ENCODE peak calls at places on chromosome 19, in ten cellular contexts. One of them, this sample, is unnamed.

GRCh38 chr19:20078696-20079095 is 896 bp downstream of the ZNF90 start:
- DNase-seq in heart right ventricle: peak
- DNase-seq in H9: no peak
- DNase-seq in RWPE1: peak
- DNase-seq in lower leg skin: no peak
- DNase-seq in psoas muscle: peak
- DNase-seq in neural progenitor cell: peak
- DNase-seq in pancreas: no peak
- DNase-seq in type B pancreatic cell: no peak
- DNase-seq in WTC11: peak
- DNase-seq in this sample: no peak

GRCh38 chr19:39705578-39706188 is 1.4 kb downstream of the LGALS14 start:
- DNase-seq in heart right ventricle: no peak
- DNase-seq in H9: no peak
- DNase-seq in RWPE1: no peak
- DNase-seq in lower leg skin: no peak
- DNase-seq in psoas muscle: no peak
- DNase-seq in neural progenitor cell: no peak
- DNase-seq in pancreas: no peak
- DNase-seq in type B pancreatic cell: no peak
- DNase-seq in WTC11: no peak
- DNase-seq in this sample: no peak

GRCh38 chr19:31232871-31233270 is 116.4 kb downstream of the TSHZ3 start:
- DNase-seq in heart right ventricle: no peak
- DNase-seq in H9: no peak
- DNase-seq in RWPE1: no peak
- DNase-seq in lower leg skin: no peak
- DNase-seq in psoas muscle: no peak
- DNase-seq in neural progenitor cell: no peak
- DNase-seq in pancreas: no peak
- DNase-seq in type B pancreatic cell: no peak
- DNase-seq in WTC11: no peak
- DNase-seq in this sample: peak

GRCh38 chr19:17511724-17512573 is 500 bp downstream of the PGLS start:
- DNase-seq in heart right ventricle: peak
- DNase-seq in H9: peak
- DNase-seq in RWPE1: peak
- DNase-seq in lower leg skin: peak
- DNase-seq in psoas muscle: peak
- DNase-seq in neural progenitor cell: peak
- DNase-seq in pancreas: peak
- DNase-seq in type B pancreatic cell: peak
- DNase-seq in WTC11: peak
- DNase-seq in this sample: peak

GRCh38 chr19:55301459-55302331 is 17.9 kb downstream of the BRSK1 start:
- DNase-seq in heart right ventricle: peak
- DNase-seq in H9: peak
- DNase-seq in RWPE1: peak
- DNase-seq in lower leg skin: peak
- DNase-seq in psoas muscle: peak
- DNase-seq in neural progenitor cell: peak
- DNase-seq in pancreas: peak
- DNase-seq in type B pancreatic cell: peak
- DNase-seq in WTC11: peak
- DNase-seq in this sample: peak

GRCh38 chr19:4108767-4109625 is 14.9 kb downstream of the MAP2K2 start:
- DNase-seq in heart right ventricle: no peak
- DNase-seq in H9: no peak
- DNase-seq in RWPE1: no peak
- DNase-seq in lower leg skin: no peak
- DNase-seq in psoas muscle: no peak
- DNase-seq in neural progenitor cell: no peak
- DNase-seq in pancreas: no peak
- DNase-seq in type B pancreatic cell: no peak
- DNase-seq in WTC11: no peak
- DNase-seq in this sample: no peak

GRCh38 chr19:44548736-44549135 is 19.3 kb upstream of the CEACAM20 start:
- DNase-seq in heart right ventricle: no peak
- DNase-seq in H9: no peak
- DNase-seq in RWPE1: peak
- DNase-seq in lower leg skin: no peak
- DNase-seq in psoas muscle: no peak
- DNase-seq in neural progenitor cell: no peak
- DNase-seq in pancreas: no peak
- DNase-seq in type B pancreatic cell: no peak
- DNase-seq in WTC11: no peak
- DNase-seq in this sample: no peak

GRCh38 chr19:48085077-48085476 is 25.5 kb downstream of the PLA2G4C start:
- DNase-seq in heart right ventricle: no peak
- DNase-seq in H9: no peak
- DNase-seq in RWPE1: no peak
- DNase-seq in lower leg skin: no peak
- DNase-seq in psoas muscle: no peak
- DNase-seq in neural progenitor cell: no peak
- DNase-seq in pancreas: no peak
- DNase-seq in type B pancreatic cell: no peak
- DNase-seq in WTC11: no peak
- DNase-seq in this sample: no peak

GRCh38 chr19:46221981-46222610 is 7.4 kb upstream of the IGFL1 start:
- DNase-seq in heart right ventricle: peak
- DNase-seq in H9: peak
- DNase-seq in RWPE1: peak
- DNase-seq in lower leg skin: peak
- DNase-seq in psoas muscle: peak
- DNase-seq in neural progenitor cell: no peak
- DNase-seq in pancreas: no peak
- DNase-seq in type B pancreatic cell: no peak
- DNase-seq in WTC11: peak
- DNase-seq in this sample: peak

GRCh38 chr19:53958168-53958571 is 4.6 kb upstream of the CACNG8 start:
- DNase-seq in heart right ventricle: no peak
- DNase-seq in H9: peak
- DNase-seq in RWPE1: no peak
- DNase-seq in lower leg skin: no peak
- DNase-seq in psoas muscle: no peak
- DNase-seq in neural progenitor cell: peak
- DNase-seq in pancreas: no peak
- DNase-seq in type B pancreatic cell: no peak
- DNase-seq in WTC11: peak
- DNase-seq in this sample: no peak

GRCh38 chr19:53365899-53366493 is 491 bp downstream of the ZNF525 start:
- DNase-seq in heart right ventricle: no peak
- DNase-seq in H9: no peak
- DNase-seq in RWPE1: no peak
- DNase-seq in lower leg skin: no peak
- DNase-seq in psoas muscle: peak
- DNase-seq in neural progenitor cell: peak
- DNase-seq in pancreas: peak
- DNase-seq in type B pancreatic cell: no peak
- DNase-seq in WTC11: peak
- DNase-seq in this sample: peak

GRCh38 chr19:43524922-43525835 is 1.8 kb downstream of the ETHE1 start:
- DNase-seq in heart right ventricle: peak
- DNase-seq in H9: peak
- DNase-seq in RWPE1: peak
- DNase-seq in lower leg skin: peak
- DNase-seq in psoas muscle: peak
- DNase-seq in neural progenitor cell: peak
- DNase-seq in pancreas: no peak
- DNase-seq in type B pancreatic cell: no peak
- DNase-seq in WTC11: peak
- DNase-seq in this sample: peak

GRCh38 chr19:4069331-4069959 is 2.7 kb upstream of the ZBTB7A start:
- DNase-seq in heart right ventricle: no peak
- DNase-seq in H9: peak
- DNase-seq in RWPE1: no peak
- DNase-seq in lower leg skin: no peak
- DNase-seq in psoas muscle: peak
- DNase-seq in neural progenitor cell: no peak
- DNase-seq in pancreas: no peak
- DNase-seq in type B pancreatic cell: no peak
- DNase-seq in WTC11: no peak
- DNase-seq in this sample: no peak

GRCh38 chr19:42003506-42004294 is 9.7 kb upstream of the ATP1A3 start:
- DNase-seq in heart right ventricle: no peak
- DNase-seq in H9: no peak
- DNase-seq in RWPE1: no peak
- DNase-seq in lower leg skin: no peak
- DNase-seq in psoas muscle: no peak
- DNase-seq in neural progenitor cell: no peak
- DNase-seq in pancreas: no peak
- DNase-seq in type B pancreatic cell: no peak
- DNase-seq in WTC11: no peak
- DNase-seq in this sample: no peak

GRCh38 chr19:49546825-49547565 is 19.2 kb downstream of the RCN3 start:
- DNase-seq in heart right ventricle: peak
- DNase-seq in H9: peak
- DNase-seq in RWPE1: peak
- DNase-seq in lower leg skin: peak
- DNase-seq in psoas muscle: no peak
- DNase-seq in neural progenitor cell: peak
- DNase-seq in pancreas: no peak
- DNase-seq in type B pancreatic cell: no peak
- DNase-seq in WTC11: peak
- DNase-seq in this sample: peak

GRCh38 chr19:29285878-29286277 is 72.9 kb upstream of the UQCRFS1 start:
- DNase-seq in heart right ventricle: no peak
- DNase-seq in H9: peak
- DNase-seq in RWPE1: no peak
- DNase-seq in lower leg skin: no peak
- DNase-seq in psoas muscle: no peak
- DNase-seq in neural progenitor cell: peak
- DNase-seq in pancreas: no peak
- DNase-seq in type B pancreatic cell: no peak
- DNase-seq in WTC11: peak
- DNase-seq in this sample: no peak

GRCh38 chr19:43596842-43597461 is 557 bp downstream of the ZNF576 start:
- DNase-seq in heart right ventricle: no peak
- DNase-seq in H9: no peak
- DNase-seq in RWPE1: no peak
- DNase-seq in lower leg skin: no peak
- DNase-seq in psoas muscle: no peak
- DNase-seq in neural progenitor cell: peak
- DNase-seq in pancreas: no peak
- DNase-seq in type B pancreatic cell: no peak
- DNase-seq in WTC11: no peak
- DNase-seq in this sample: no peak

GRCh38 chr19:17348700-17349099 is 11.3 kb downstream of the GTPBP3 start:
- DNase-seq in heart right ventricle: peak
- DNase-seq in H9: peak
- DNase-seq in RWPE1: no peak
- DNase-seq in lower leg skin: no peak
- DNase-seq in psoas muscle: peak
- DNase-seq in neural progenitor cell: peak
- DNase-seq in pancreas: no peak
- DNase-seq in type B pancreatic cell: no peak
- DNase-seq in WTC11: peak
- DNase-seq in this sample: peak

GRCh38 chr19:34405892-34406660 is 1.9 kb downstream of the PDCD2L start:
- DNase-seq in heart right ventricle: no peak
- DNase-seq in H9: no peak
- DNase-seq in RWPE1: no peak
- DNase-seq in lower leg skin: no peak
- DNase-seq in psoas muscle: no peak
- DNase-seq in neural progenitor cell: no peak
- DNase-seq in pancreas: peak
- DNase-seq in type B pancreatic cell: no peak
- DNase-seq in WTC11: no peak
- DNase-seq in this sample: no peak

GRCh38 chr19:1590641-1591397 is 1.8 kb downstream of the MBD3 start:
- DNase-seq in heart right ventricle: no peak
- DNase-seq in H9: peak
- DNase-seq in RWPE1: no peak
- DNase-seq in lower leg skin: no peak
- DNase-seq in psoas muscle: no peak
- DNase-seq in neural progenitor cell: peak
- DNase-seq in pancreas: no peak
- DNase-seq in type B pancreatic cell: no peak
- DNase-seq in WTC11: peak
- DNase-seq in this sample: peak
- TF ChIP-seq CTCF in heart right ventricle: no peak
- TF ChIP-seq CTCF in H9: peak
- TF ChIP-seq CTCF in RWPE1: no peak
- TF ChIP-seq CTCF in lower leg skin: no peak
- TF ChIP-seq CTCF in psoas muscle: no peak
- TF ChIP-seq CTCF in neural progenitor cell: peak
- TF ChIP-seq CTCF in pancreas: no peak
- TF ChIP-seq CTCF in type B pancreatic cell: peak
- TF ChIP-seq CTCF in WTC11: no peak
- TF ChIP-seq CTCF in this sample: peak

GRCh38 chr19:35513975-35514809 is 743 bp upstream of the DMKN start:
- DNase-seq in heart right ventricle: no peak
- DNase-seq in H9: peak
- DNase-seq in RWPE1: no peak
- DNase-seq in lower leg skin: no peak
- DNase-seq in psoas muscle: no peak
- DNase-seq in neural progenitor cell: peak
- DNase-seq in pancreas: no peak
- DNase-seq in type B pancreatic cell: no peak
- DNase-seq in WTC11: peak
- DNase-seq in this sample: peak
- TF ChIP-seq CTCF in heart right ventricle: no peak
- TF ChIP-seq CTCF in H9: peak
- TF ChIP-seq CTCF in RWPE1: no peak
- TF ChIP-seq CTCF in lower leg skin: no peak
- TF ChIP-seq CTCF in psoas muscle: no peak
- TF ChIP-seq CTCF in neural progenitor cell: peak
- TF ChIP-seq CTCF in pancreas: no peak
- TF ChIP-seq CTCF in type B pancreatic cell: no peak
- TF ChIP-seq CTCF in WTC11: no peak
- TF ChIP-seq CTCF in this sample: no peak

GRCh38 chr19:6733338-6734095 is 3.9 kb downstream of the GPR108 start:
- DNase-seq in heart right ventricle: no peak
- DNase-seq in H9: no peak
- DNase-seq in RWPE1: no peak
- DNase-seq in lower leg skin: no peak
- DNase-seq in psoas muscle: no peak
- DNase-seq in neural progenitor cell: no peak
- DNase-seq in pancreas: peak
- DNase-seq in type B pancreatic cell: no peak
- DNase-seq in WTC11: peak
- DNase-seq in this sample: no peak
- TF ChIP-seq CTCF in heart right ventricle: peak
- TF ChIP-seq CTCF in H9: peak
- TF ChIP-seq CTCF in RWPE1: no peak
- TF ChIP-seq CTCF in lower leg skin: no peak
- TF ChIP-seq CTCF in psoas muscle: peak
- TF ChIP-seq CTCF in neural progenitor cell: peak
- TF ChIP-seq CTCF in pancreas: no peak
- TF ChIP-seq CTCF in type B pancreatic cell: peak
- TF ChIP-seq CTCF in WTC11: peak
- TF ChIP-seq CTCF in this sample: peak

DNA sequence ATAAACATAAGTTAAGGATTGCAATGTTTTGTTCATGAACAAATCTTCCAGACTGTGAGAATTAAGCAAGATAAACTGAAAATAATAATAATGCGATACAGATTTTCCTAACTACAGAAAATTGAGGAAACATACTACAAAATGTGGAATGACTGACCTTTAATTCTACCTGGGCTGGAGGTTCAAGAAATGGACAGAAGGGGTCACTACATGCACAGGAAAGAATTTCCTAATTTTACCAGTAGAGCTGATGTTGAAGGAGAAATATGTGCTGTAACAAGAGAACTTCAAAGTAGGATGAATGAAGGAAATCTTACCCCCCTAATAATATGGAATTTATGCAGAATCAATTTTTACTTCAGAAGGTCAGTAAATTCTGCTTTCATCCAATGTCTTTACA is 62.3 kb downstream of the ZNF627 start:
- DNase-seq in heart right ventricle: no peak
- DNase-seq in H9: no peak
- DNase-seq in RWPE1: peak
- DNase-seq in lower leg skin: no peak
- DNase-seq in psoas muscle: no peak
- DNase-seq in neural progenitor cell: no peak
- DNase-seq in pancreas: no peak
- DNase-seq in type B pancreatic cell: no peak
- DNase-seq in WTC11: no peak
- DNase-seq in this sample: no peak
- TF ChIP-seq CTCF in heart right ventricle: no peak
- TF ChIP-seq CTCF in H9: peak
- TF ChIP-seq CTCF in RWPE1: no peak
- TF ChIP-seq CTCF in lower leg skin: no peak
- TF ChIP-seq CTCF in psoas muscle: no peak
- TF ChIP-seq CTCF in neural progenitor cell: peak
- TF ChIP-seq CTCF in pancreas: no peak
- TF ChIP-seq CTCF in type B pancreatic cell: peak
- TF ChIP-seq CTCF in WTC11: peak
- TF ChIP-seq CTCF in this sample: peak